ENCODE peak calls at places on chromosome 14, in seven cellular contexts. X is myocyte; J is lung; O is activated T-helper 1 cell treated with Interleukin-2 at 50 U/mL for 16 hours; N is activated naive CD8-positive, alpha-beta T cell treated with anti-CD3 and anti-CD28 coated beads for 36 hours; A is left lung; S is ovary. B is an unnamed sample.

GRCh38 chr14:64758025-64758521 is 53.8 kb downstream of the PLEKHG3 start:
- DNase-seq in X (peak; percentile 19), J (no peak), O (no peak), N (no peak), A (no peak), S (peak; percentile 54), B (no peak)

GRCh38 chr14:52446355-52446754 is 106.0 kb downstream of the TXNDC16 start:
- DNase-seq in X (no peak), J (no peak), O (no peak), N (no peak), A (no peak), S (no peak), B (no peak)

GRCh38 chr14:50910495-50911420 is 33.5 kb downstream of the PYGL start:
- DNase-seq in X (no peak), J (no peak), O (no peak), N (no peak), A (no peak), S (no peak), B (no peak)

GRCh38 chr14:86357866-86358265 is 827.9 kb downstream of the FLRT2 start:
- DNase-seq in X (no peak), J (no peak), O (no peak), N (no peak), A (no peak), S (no peak), B (no peak)

GRCh38 chr14:92880851-92881250 is 42.1 kb upstream of the CHGA start:
- DNase-seq in X (peak; percentile 39), J (no peak), O (no peak), N (no peak), A (no peak), S (no peak), B (no peak)

GRCh38 chr14:51094282-51094821 is 553 bp downstream of the TRIM9 start:
- DNase-seq in X (peak; percentile 15), J (no peak), O (no peak), N (peak; percentile 24), A (peak; percentile 81), S (no peak), B (peak; percentile 48)

GRCh38 chr14:102392506-102392905 is 29.8 kb downstream of the TECPR2 start:
- DNase-seq in X (no peak), J (no peak), O (no peak), N (no peak), A (no peak), S (no peak), B (no peak)

GRCh38 chr14:100880271-100881101 is 23.0 kb downstream of the RTL1 start:
- DNase-seq in X (no peak), J (no peak), O (no peak), N (no peak), A (peak; percentile 64), S (peak; percentile 36), B (no peak)

GRCh38 chr14:70780396-70781075 is 28.8 kb downstream of the MAP3K9 start:
- DNase-seq in X (no peak), J (peak; percentile 56), O (no peak), N (no peak), A (no peak), S (no peak), B (no peak)

GRCh38 chr14:105226198-105226597 is 22.1 kb upstream of the BTBD6 start:
- DNase-seq in X (no peak), J (no peak), O (no peak), N (no peak), A (peak; percentile 53), S (no peak), B (no peak)

GRCh38 chr14:79597561-79597960 is 613.7 kb downstream of the DIO2 start:
- DNase-seq in X (no peak), J (no peak), O (no peak), N (no peak), A (no peak), S (no peak), B (no peak)

GRCh38 chr14:89625208-89625987 is 208.4 kb upstream of the FOXN3 start:
- DNase-seq in X (peak; percentile 2), J (no peak), O (no peak), N (no peak), A (no peak), S (peak; percentile 90), B (peak; percentile 41)

GRCh38 chr14:54025661-54026060 is 69.0 kb upstream of the BMP4 start:
- DNase-seq in X (peak; percentile 42), J (peak; percentile 30), O (no peak), N (no peak), A (no peak), S (no peak), B (no peak)

GRCh38 chr14:68762944-68763831 is 29.7 kb downstream of the ZFP36L1 start:
- DNase-seq in X (no peak), J (peak; percentile 52), O (no peak), N (no peak), A (no peak), S (peak; percentile 95), B (no peak)

GRCh38 chr14:75249251-75249957 is 29.2 kb upstream of the FOS start:
- DNase-seq in X (peak; percentile 92), J (no peak), O (peak; percentile 66), N (peak; percentile 85), A (no peak), S (no peak), B (peak; percentile 96)

GRCh38 chr14:99572173-99572999 is 31.6 kb downstream of the CCDC85C start:
- DNase-seq in X (peak; percentile 93), J (no peak), O (no peak), N (no peak), A (no peak), S (no peak), B (no peak)

GRCh38 chr14:44384093-44384492 is 123.0 kb downstream of the FSCB start:
- DNase-seq in X (no peak), J (no peak), O (no peak), N (no peak), A (peak; percentile 24), S (no peak), B (no peak)

GRCh38 chr14:68627868-68628604 is 164.8 kb downstream of the ZFP36L1 start:
- DNase-seq in X (no peak), J (no peak), O (peak; percentile 40), N (peak; percentile 48), A (peak; percentile 90), S (no peak), B (peak; percentile 61)

GRCh38 chr14:89365071-89365801 is 51.8 kb downstream of the FOXN3 start:
- DNase-seq in X (no peak), J (peak; percentile 35), O (peak; percentile 33), N (peak; percentile 60), A (no peak), S (no peak), B (peak; percentile 73)

B was measured in activated CD8-positive, alpha-beta T cell treated with anti-CD3 and anti-CD28 coated beads for 36 hours.